ENCODE peak calls at places on chromosome 21, in nine cellular contexts. N is A549, G is neural progenitor cell, Q is colonic mucosa, F is adrenal gland, W is AG04450, J is GM23248, E is heart right ventricle, B is PC-3. A is an unnamed sample.
A peak's percentile ranks its signal among the peaks of the same experiment; 100 is the strongest.

GRCh38 chr21:45997495-45998275 is 16.1 kb downstream of the COL6A1 start:
- DNase-seq in Q (peak; percentile 10), N (no peak), E (peak; percentile 17), F (peak; percentile 18), J (no peak), G (no peak), B (no peak), W (no peak), A (no peak)

GRCh38 chr21:43206231-43207042 is 37.6 kb downstream of the CRYAA start:
- DNase-seq in F (peak; percentile 13), B (no peak), G (no peak), Q (peak; percentile 12), J (no peak), N (no peak), E (no peak), W (no peak), A (no peak)

GRCh38 chr21:37264808-37265207 is 2.3 kb downstream of the VPS26C start:
- DNase-seq in B (peak; percentile 65), J (peak; percentile 23), N (no peak), Q (no peak), G (no peak), E (no peak), W (no peak), F (no peak), A (no peak)

GRCh38 chr21:42030311-42030710 is 20.2 kb upstream of the ZBTB21 start:
- DNase-seq in J (no peak), W (no peak), E (no peak), N (no peak), F (no peak), B (no peak), G (no peak), Q (no peak), A (no peak)

GRCh38 chr21:42840411-42841155 is 38.8 kb downstream of the WDR4 start:
- DNase-seq in E (no peak), G (no peak), B (no peak), J (no peak), Q (no peak), W (no peak), F (peak; percentile 15), N (no peak), A (no peak)

GRCh38 chr21:45108808-45109800 is 34.7 kb downstream of the ADARB1 start:
- DNase-seq in W (no peak), Q (no peak), N (no peak), F (no peak), J (no peak), B (no peak), G (no peak), E (no peak), A (no peak)

GRCh38 chr21:39630827-39631226 is 18.1 kb downstream of the B3GALT5 start:
- DNase-seq in N (peak; percentile 26), E (no peak), W (no peak), J (peak; percentile 26), B (peak; percentile 74), F (no peak), Q (no peak), G (no peak), A (no peak)

GRCh38 chr21:29677326-29677725 is 262.5 kb downstream of the GRIK1 start:
- DNase-seq in Q (no peak), G (no peak), N (no peak), B (no peak), E (no peak), J (no peak), F (no peak), W (no peak), A (no peak)

GRCh38 chr21:30719401-30719800 is 824 bp upstream of the KRTAP21-3 start:
- DNase-seq in G (no peak), B (peak; percentile 56), F (no peak), N (no peak), W (no peak), J (no peak), Q (no peak), E (no peak), A (no peak)

GRCh38 chr21:32348604-32349332 is 44.0 kb downstream of the URB1 start:
- DNase-seq in G (no peak), Q (peak; percentile 31), E (no peak), N (no peak), J (no peak), W (no peak), F (no peak), B (no peak), A (peak; percentile 69)

GRCh38 chr21:31983120-31983519 is 110.3 kb downstream of the HUNK start:
- DNase-seq in W (no peak), E (no peak), G (no peak), Q (no peak), J (no peak), F (no peak), N (no peak), B (no peak), A (no peak)

GRCh38 chr21:42219606-42220137 is 732 bp downstream of the ABCG1 start:
- DNase-seq in N (no peak), W (no peak), J (peak; percentile 28), G (peak; percentile 57), Q (no peak), B (no peak), F (no peak), E (peak; percentile 44), A (no peak)

GRCh38 chr21:42975886-42976608 is 1.7 kb downstream of the PKNOX1 start:
- DNase-seq in F (no peak), Q (no peak), W (no peak), N (no peak), G (no peak), J (peak; percentile 44), E (no peak), B (no peak), A (no peak)

GRCh38 chr21:41045534-41046268 is 122.3 kb upstream of the BACE2 start:
- DNase-seq in G (peak; percentile 68), J (no peak), F (no peak), Q (no peak), E (no peak), N (peak; percentile 6), B (peak; percentile 23), W (no peak), A (no peak)

DNA sequence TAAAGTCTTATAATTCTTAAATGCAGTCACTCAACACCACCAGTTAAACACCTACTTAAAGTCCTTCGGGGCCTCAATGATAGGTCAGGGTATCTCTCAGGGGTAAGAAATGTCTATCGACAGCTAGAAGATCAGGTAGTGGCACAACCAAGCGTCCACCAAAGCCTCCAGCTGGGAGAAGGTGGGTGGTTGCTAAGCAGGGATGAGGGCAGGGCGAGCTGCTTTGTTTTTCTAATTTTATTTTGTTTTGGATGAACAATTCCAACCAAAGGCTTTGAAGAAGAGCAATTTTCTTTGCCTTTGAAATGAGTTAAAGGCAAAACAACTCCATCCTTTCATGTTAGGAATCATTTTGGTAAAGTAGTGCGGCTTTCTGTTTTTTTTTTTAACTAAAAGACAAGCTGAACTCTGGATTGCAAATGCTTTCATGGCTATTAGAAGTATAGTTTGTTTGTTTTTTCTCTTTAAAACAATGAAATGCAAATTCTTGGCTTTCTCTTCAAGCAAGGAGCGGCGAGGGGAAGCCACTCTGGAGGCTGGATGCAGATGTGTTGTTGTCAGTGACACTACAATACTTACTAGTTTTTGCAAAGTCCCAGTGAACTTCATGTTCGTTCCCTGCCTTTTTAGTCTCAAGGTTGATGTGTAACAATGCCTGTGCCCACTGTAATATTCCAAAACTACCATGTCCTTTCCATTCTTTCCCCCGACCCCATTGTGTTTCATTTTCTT is 106.0 kb downstream of the MRPS6 start:
- DNase-seq in Q (no peak), E (no peak), B (no peak), J (no peak), G (no peak), N (no peak), F (no peak), W (no peak), A (no peak)
- H3K27ac ChIP-seq in Q (no peak overlapping the region), E (no peak overlapping the region), B (no peak overlapping the region), J (no peak overlapping the region), G (no peak overlapping the region), N (no peak overlapping the region), F (no peak overlapping the region), W (no peak overlapping the region), A (no peak overlapping the region)

GRCh38 chr21:14603202-14603601 is 57.1 kb upstream of the SAMSN1 start:
- DNase-seq in B (peak; percentile 67), F (no peak), Q (no peak), N (no peak), E (no peak), W (no peak), J (peak; percentile 77), G (no peak), A (peak; percentile 31)
- H3K27ac ChIP-seq in B (no peak overlapping the region), F (no peak overlapping the region), Q (no peak overlapping the region), N (no peak overlapping the region), E (no peak overlapping the region), W (no peak overlapping the region), J (no peak overlapping the region), G (no peak overlapping the region), A (no peak overlapping the region)

DNA sequence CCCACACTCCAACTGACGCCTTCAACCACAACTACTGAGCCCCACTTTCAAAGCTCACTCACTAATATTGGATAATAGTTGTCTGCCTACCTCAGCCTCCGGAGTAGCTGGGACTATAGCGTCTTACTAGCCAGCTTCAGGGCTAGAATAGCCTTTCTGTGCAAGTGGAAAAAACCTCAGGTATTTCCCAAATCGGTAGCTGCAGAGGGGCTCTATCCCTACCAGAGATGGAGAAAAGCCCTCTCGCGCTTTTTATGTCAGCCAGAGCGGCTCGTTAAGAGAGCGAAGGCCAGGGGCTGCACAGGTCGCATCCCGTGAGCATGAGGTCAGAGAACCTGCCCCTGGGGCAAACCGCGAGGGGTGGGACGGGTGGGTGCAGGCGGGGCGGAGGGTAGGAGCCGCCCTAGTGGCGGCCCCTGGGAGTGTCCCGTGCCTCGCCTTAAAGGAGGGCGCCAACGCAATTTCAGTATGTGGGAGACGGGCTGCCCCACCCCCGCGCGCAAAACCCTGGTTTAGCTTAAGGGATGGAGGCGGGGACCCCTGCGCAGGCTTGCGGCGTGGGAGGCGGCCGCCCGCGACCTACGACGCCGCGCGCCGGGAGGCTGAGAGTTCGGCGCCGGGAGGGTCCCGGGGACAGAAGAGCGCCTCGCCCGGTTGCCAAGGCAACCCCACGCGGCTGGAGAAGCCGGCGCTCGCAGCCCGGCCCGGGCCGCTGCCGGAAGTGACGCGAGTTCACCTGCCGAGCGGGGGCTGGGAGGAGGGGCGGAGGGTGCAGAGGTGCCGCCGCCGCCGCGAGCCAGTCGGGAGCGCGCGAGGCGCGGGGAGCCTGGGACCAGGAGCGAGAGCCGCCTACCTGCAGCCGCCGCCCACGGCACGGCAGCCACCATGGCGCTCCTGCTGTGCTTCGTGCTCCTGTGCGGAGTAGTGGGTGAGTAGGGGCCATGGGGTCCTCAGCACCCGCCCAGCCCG is at the start of gene CXADR:
- DNase-seq in N (peak; percentile 81), G (peak; percentile 98), F (peak; percentile 73), B (peak; percentile 81), Q (peak; percentile 91), E (peak; percentile 76), W (no peak), J (peak; percentile 32), A (no peak)
- H3K27ac ChIP-seq in N (peak within 1 kb of the TSS; percentile 99), G (peak within 1 kb of the TSS; percentile 60), F (peak within 1 kb of the TSS; percentile 53), B (no peak within 1 kb of the TSS), Q (peak within 1 kb of the TSS; percentile 79), E (peak within 1 kb of the TSS; percentile 94), W (no peak within 1 kb of the TSS), J (no peak within 1 kb of the TSS), A (peak within 1 kb of the TSS; percentile 68)

DNA sequence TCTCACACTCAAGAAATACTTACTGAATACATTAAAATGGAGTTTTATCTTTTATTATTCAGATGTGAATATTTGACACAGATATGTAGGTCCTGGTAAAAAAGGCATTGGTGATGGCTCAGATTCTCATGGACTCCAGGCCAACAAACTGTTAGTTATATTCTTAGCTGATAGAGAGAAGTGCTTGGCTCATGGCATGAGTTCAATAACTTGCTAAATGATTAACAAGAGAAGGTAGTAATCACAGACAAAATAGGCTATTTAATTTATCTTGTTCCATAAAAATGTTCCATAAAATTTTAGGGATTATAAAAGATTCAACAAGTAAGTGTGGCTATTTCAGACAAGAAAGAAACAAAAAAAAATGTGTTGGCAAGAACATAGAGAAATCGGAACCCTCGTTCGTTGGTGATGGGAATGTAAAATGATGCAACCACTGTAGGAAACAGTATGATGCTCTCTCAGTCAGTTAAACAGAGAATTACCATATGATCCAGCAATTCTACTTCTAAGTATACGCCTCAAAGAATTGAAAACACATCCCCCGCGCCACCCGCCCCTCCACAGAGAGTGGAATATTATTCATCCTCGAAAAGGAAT is 737.8 kb upstream of the ADAMTS5 start:
- DNase-seq in E (no peak), J (no peak), N (no peak), F (no peak), B (no peak), Q (no peak), G (no peak), W (no peak), A (no peak)
- H3K27ac ChIP-seq in E (no peak overlapping the region), J (no peak overlapping the region), N (no peak overlapping the region), F (no peak overlapping the region), B (no peak overlapping the region), Q (no peak overlapping the region), G (no peak overlapping the region), W (no peak overlapping the region), A (no peak overlapping the region)

A was measured in epithelial cell of prostate.